ENCODE peak calls at places on chromosomes 13 and 19, in six cellular contexts. F is endothelial cell of umbilical vein, Y is WTC11, A is K562, L is H1, C is A549. I is an unnamed sample.

GRCh38 chr13:41802033-41802683 is 158.8 kb downstream of the VWA8 start:
- DNase-seq in C (no peak), F (no peak), A (no peak), L (no peak), Y (no peak), I (no peak)

GRCh38 chr19:5218255-5218855 is 122.3 kb downstream of the PTPRS start:
- DNase-seq in A (no peak), Y (no peak), C (no peak), F (no peak), L (no peak), I (no peak)

GRCh38 chr13:108227651-108228272 is 9.6 kb downstream of the ABHD13 start:
- DNase-seq in Y (no peak), F (peak; percentile 55), L (no peak), C (no peak), A (peak; percentile 14), I (peak; percentile 21)

GRCh38 chr13:113758651-113759524 is at the start of gene TMEM255B:
- DNase-seq in L (no peak), A (peak; percentile 92), Y (peak; percentile 86), C (peak; percentile 88), F (peak; percentile 81), I (no peak)

GRCh38 chr13:39417131-39417530 is 185.9 kb downstream of the LHFPL6 start:
- DNase-seq in A (no peak), Y (peak; percentile 45), L (no peak), F (no peak), C (no peak), I (no peak)

GRCh38 chr13:96065851-96066250 is 12.7 kb upstream of the UGGT2 start:
- DNase-seq in Y (no peak), C (no peak), A (no peak), F (no peak), L (no peak), I (no peak)

GRCh38 chr13:20714563-20715339 is 11.3 kb downstream of the IL17D start:
- DNase-seq in F (peak; percentile 91), Y (no peak), C (no peak), A (no peak), L (no peak), I (no peak)

GRCh38 chr13:19810996-19811881 is 28.5 kb upstream of the PSPC1 start:
- DNase-seq in Y (no peak), A (no peak), F (no peak), C (no peak), L (no peak), I (peak; percentile 10)

GRCh38 chr13:83878691-83879410 is 3.4 kb downstream of the SLITRK1 start:
- DNase-seq in F (no peak), Y (peak; percentile 26), C (no peak), A (no peak), L (no peak), I (no peak)

GRCh38 chr13:24863748-24864540 is 100.0 kb downstream of the RNF17 start:
- DNase-seq in A (peak; percentile 11), F (no peak), C (no peak), L (no peak), Y (no peak), I (no peak)

GRCh38 chr13:41274881-41275280 is 11.5 kb upstream of the MTRF1 start:
- DNase-seq in Y (no peak), C (no peak), L (no peak), F (no peak), A (no peak), I (no peak)

GRCh38 chr19:3343619-3344502 is 22.5 kb upstream of the NFIC start:
- DNase-seq in Y (peak; percentile 55), F (peak; percentile 31), A (peak; percentile 91), L (no peak), C (peak; percentile 93), I (peak; percentile 86)

GRCh38 chr13:30551194-30551593 is 66.5 kb upstream of the USPL1 start:
- DNase-seq in F (peak; percentile 26), C (no peak), Y (no peak), L (no peak), A (no peak), I (peak; percentile 29)

GRCh38 chr13:97295279-97296182 is 73.4 kb downstream of the MBNL2 start:
- DNase-seq in Y (no peak), C (peak; percentile 29), F (peak; percentile 85), A (peak; percentile 14), L (no peak), I (no peak)

GRCh38 chr13:75279834-75280369 is 202.1 kb downstream of the TBC1D4 start:
- DNase-seq in L (no peak), F (no peak), C (no peak), Y (no peak), A (no peak), I (peak; percentile 45)

GRCh38 chr13:37263881-37264280 is 158.4 kb upstream of the CSNK1A1L start:
- DNase-seq in A (no peak), L (no peak), C (no peak), Y (peak; percentile 32), F (no peak), I (no peak)

GRCh38 chr19:41616785-41617621 is 9.9 kb downstream of the CEACAM4 start:
- DNase-seq in Y (peak; percentile 57), C (peak; percentile 49), F (peak; percentile 19), L (no peak), A (no peak), I (peak; percentile 9)

GRCh38 chr19:18603255-18603957 is 3.2 kb downstream of the CRLF1 start:
- DNase-seq in Y (peak; percentile 64), L (no peak), F (no peak), C (no peak), A (peak; percentile 49), I (no peak)

GRCh38 chr13:95523598-95523997 is 28.9 kb upstream of the CLDN10 start:
- DNase-seq in A (no peak), C (no peak), Y (no peak), F (no peak), L (no peak), I (no peak)

GRCh38 chr13:99310382-99311031 is 3.3 kb upstream of the GPR183 start:
- DNase-seq in L (no peak), C (no peak), Y (no peak), F (peak; percentile 16), A (no peak), I (no peak)

GRCh38 chr13:37173214-37173613 is 67.8 kb upstream of the CSNK1A1L start:
- DNase-seq in L (no peak), A (no peak), Y (no peak), C (no peak), F (no peak), I (no peak)

GRCh38 chr19:18562086-18562485 is 4.4 kb downstream of the KXD1 start:
- DNase-seq in F (peak; percentile 91), A (no peak), Y (no peak), L (no peak), C (no peak), I (no peak)

GRCh38 chr19:13951799-13952153 is 533 bp upstream of the DCAF15 start:
- DNase-seq in Y (no peak), C (no peak), F (no peak), A (no peak), L (no peak), I (no peak)

GRCh38 chr19:13846533-13847032 is 30.4 kb upstream of the NANOS3 start:
- DNase-seq in F (peak; percentile 88), L (no peak), Y (peak; percentile 82), A (peak; percentile 78), C (peak; percentile 78), I (peak; percentile 95)

GRCh38 chr13:33761744-33762143 is 56.2 kb upstream of the RFC3 start:
- DNase-seq in A (no peak), C (peak; percentile 12), Y (no peak), F (no peak), L (no peak), I (peak; percentile 23)

GRCh38 chr19:13795595-13796300 is 505 bp downstream of the ZSWIM4 start:
- DNase-seq in Y (peak; percentile 46), A (peak; percentile 73), L (no peak), F (peak; percentile 25), C (peak; percentile 20), I (no peak)

GRCh38 chr13:20127563-20128458 is 33.0 kb downstream of the GJA3 start:
- DNase-seq in F (peak; percentile 38), Y (peak; percentile 64), C (peak; percentile 21), L (no peak), A (no peak), I (peak; percentile 53)

GRCh38 chr13:27266937-27267336 is 3.7 kb upstream of the RASL11A start:
- DNase-seq in A (no peak), L (no peak), Y (no peak), F (no peak), C (no peak), I (no peak)
- TF ChIP-seq JUN in A (no peak), L (no peak), Y (no peak), F (no peak), C (no peak), I (no peak)

GRCh38 chr13:68714292-68714691 is 1393.3 kb upstream of the ATXN8OS start:
- DNase-seq in A (no peak), L (no peak), F (no peak), Y (no peak), C (no peak), I (no peak)
- TF ChIP-seq JUN in A (no peak), L (no peak), F (no peak), Y (no peak), C (no peak), I (no peak)

DNA sequence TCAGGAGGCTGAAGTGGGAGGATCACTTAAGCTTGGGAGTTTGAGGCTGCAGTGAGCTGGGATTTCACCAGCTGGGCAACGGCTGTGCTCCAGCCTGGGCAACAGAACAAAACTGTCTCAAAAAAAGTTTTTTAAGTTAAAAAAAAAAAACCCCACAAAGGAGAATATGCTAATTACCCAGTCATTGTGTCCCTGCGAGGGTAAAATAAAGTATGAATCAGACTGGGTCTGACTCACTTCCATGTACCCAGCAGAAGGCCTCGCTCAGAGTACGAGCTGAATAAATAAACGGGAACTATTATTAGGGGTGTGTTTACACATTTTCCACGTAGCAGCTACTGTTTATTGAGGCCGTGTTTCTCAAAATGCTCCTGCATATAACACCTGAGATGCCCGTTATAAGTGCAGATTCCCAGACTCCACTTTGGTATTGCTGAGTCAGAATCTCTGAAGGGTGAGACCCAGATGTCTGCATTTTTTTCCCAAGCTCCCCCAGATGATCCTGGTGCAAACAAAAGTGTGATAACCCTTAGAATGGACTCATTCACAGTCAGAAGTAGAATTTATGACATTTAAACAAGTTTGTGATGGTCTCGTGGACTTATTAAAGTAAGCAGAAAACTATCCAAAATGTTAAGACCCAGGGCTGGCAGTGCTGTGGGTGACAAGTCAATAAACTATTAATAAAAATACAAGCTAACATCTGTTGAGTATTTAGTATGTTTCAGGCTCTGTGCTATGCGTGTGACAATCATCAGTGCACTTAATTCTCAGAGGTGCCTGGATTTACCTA is 28.2 kb downstream of the KCNC3 start:
- DNase-seq in F (peak; percentile 91), A (no peak), L (no peak), Y (no peak), C (peak; percentile 81), I (peak; percentile 48)
- TF ChIP-seq JUN in F (peak; percentile 93), A (no peak), L (no peak), Y (no peak), C (peak; percentile 26), I (no peak)

DNA sequence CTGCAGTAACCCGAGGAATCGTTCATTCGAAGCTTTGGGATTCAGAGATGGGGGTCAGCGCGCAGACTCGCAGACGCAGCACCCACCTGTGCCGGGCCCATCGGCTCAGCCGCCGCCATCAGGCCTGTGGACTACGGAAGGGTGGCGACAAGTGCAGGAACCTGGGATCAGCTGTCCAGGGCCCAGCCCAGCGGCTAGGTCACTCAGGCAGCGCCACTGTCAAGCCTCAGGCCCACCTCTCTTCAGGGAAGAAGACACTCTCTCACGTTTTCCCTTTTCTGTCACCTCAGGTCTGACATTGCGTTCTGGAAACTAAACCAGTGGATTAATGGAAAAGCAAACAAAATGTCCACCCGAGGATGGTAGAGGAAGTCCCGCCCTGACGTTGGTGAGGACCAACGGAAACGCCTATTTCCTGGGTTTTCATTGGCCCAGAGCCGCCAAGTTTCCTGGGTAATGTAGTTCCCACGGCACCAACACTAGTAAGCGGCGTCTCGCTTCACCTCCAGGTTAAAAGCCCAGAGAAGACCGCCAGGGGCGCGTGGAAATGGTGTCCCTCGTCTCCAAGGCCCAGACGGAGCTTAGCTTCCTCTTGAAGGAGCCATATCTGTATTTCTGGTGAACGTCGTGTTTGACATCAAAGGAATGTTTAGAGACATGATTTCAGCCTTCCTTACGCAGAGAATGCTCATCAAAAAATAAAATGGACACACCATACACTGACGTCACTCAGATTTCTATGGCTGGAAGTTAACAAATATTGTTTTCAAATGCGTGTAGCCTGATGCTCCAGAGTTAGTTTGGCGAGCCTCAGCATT is at the start of gene ZNF772:
- DNase-seq in C (peak; percentile 89), A (peak; percentile 81), F (peak; percentile 95), L (peak; percentile 84), Y (peak; percentile 89), I (peak; percentile 95)
- TF ChIP-seq JUN in C (no peak), A (no peak), F (no peak), L (no peak), Y (no peak), I (no peak)